ENCODE peak calls at places on chromosome 5, in six cellular contexts. One of them, this sample, is unnamed.

GRCh38 chr5:1925111-1926070 is 42.7 kb upstream of the IRX4 start:
- DNase-seq in lower lobe of right lung: no peak
- DNase-seq in CD8-positive, alpha-beta memory T cell: no peak
- DNase-seq in aorta: no peak
- DNase-seq in body of pancreas: no peak
- DNase-seq in colonic mucosa: no peak
- DNase-seq in this sample: no peak

GRCh38 chr5:151469992-151470391 is 22.6 kb downstream of the SLC36A1 start:
- DNase-seq in colonic mucosa: no peak
- DNase-seq in aorta: no peak
- DNase-seq in body of pancreas: no peak
- DNase-seq in lower lobe of right lung: no peak
- DNase-seq in CD8-positive, alpha-beta memory T cell: no peak
- DNase-seq in this sample: no peak

GRCh38 chr5:55421074-55421529 is 113.3 kb downstream of the MTREX start:
- DNase-seq in colonic mucosa: no peak
- DNase-seq in lower lobe of right lung: no peak
- DNase-seq in CD8-positive, alpha-beta memory T cell: no peak
- DNase-seq in aorta: no peak
- DNase-seq in body of pancreas: no peak
- DNase-seq in this sample: no peak

GRCh38 chr5:98309785-98310566 is 463.5 kb upstream of the RGMB start:
- DNase-seq in CD8-positive, alpha-beta memory T cell: no peak
- DNase-seq in lower lobe of right lung: no peak
- DNase-seq in body of pancreas: peak; percentile 6
- DNase-seq in colonic mucosa: no peak
- DNase-seq in aorta: no peak
- DNase-seq in this sample: no peak

GRCh38 chr5:10453564-10453963 is 11.9 kb downstream of the ROPN1L start:
- DNase-seq in colonic mucosa: no peak
- DNase-seq in aorta: no peak
- DNase-seq in CD8-positive, alpha-beta memory T cell: no peak
- DNase-seq in lower lobe of right lung: no peak
- DNase-seq in body of pancreas: no peak
- DNase-seq in this sample: no peak

GRCh38 chr5:53362521-53362941 is 117.9 kb upstream of the FST start:
- DNase-seq in CD8-positive, alpha-beta memory T cell: no peak
- DNase-seq in colonic mucosa: no peak
- DNase-seq in lower lobe of right lung: no peak
- DNase-seq in body of pancreas: peak; percentile 2
- DNase-seq in aorta: no peak
- DNase-seq in this sample: no peak

GRCh38 chr5:96336351-96336985 is 96.6 kb downstream of the PCSK1 start:
- DNase-seq in body of pancreas: peak; percentile 90
- DNase-seq in colonic mucosa: peak; percentile 88
- DNase-seq in CD8-positive, alpha-beta memory T cell: peak; percentile 56
- DNase-seq in lower lobe of right lung: no peak
- DNase-seq in aorta: no peak
- DNase-seq in this sample: no peak

GRCh38 chr5:73307645-73308346 is 134.8 kb downstream of the TMEM174 start:
- DNase-seq in aorta: no peak
- DNase-seq in CD8-positive, alpha-beta memory T cell: no peak
- DNase-seq in colonic mucosa: no peak
- DNase-seq in lower lobe of right lung: no peak
- DNase-seq in body of pancreas: no peak
- DNase-seq in this sample: no peak

GRCh38 chr5:150918613-150919012 is 13.8 kb upstream of the ZNF300 start:
- DNase-seq in body of pancreas: no peak
- DNase-seq in CD8-positive, alpha-beta memory T cell: no peak
- DNase-seq in lower lobe of right lung: no peak
- DNase-seq in aorta: no peak
- DNase-seq in colonic mucosa: no peak
- DNase-seq in this sample: no peak

GRCh38 chr5:7576023-7576715 is 180.2 kb downstream of the ADCY2 start:
- DNase-seq in lower lobe of right lung: no peak
- DNase-seq in CD8-positive, alpha-beta memory T cell: no peak
- DNase-seq in body of pancreas: no peak
- DNase-seq in aorta: no peak
- DNase-seq in colonic mucosa: no peak
- DNase-seq in this sample: no peak

GRCh38 chr5:142938201-142938600 is 168.0 kb downstream of the ARHGAP26 start:
- DNase-seq in body of pancreas: no peak
- DNase-seq in colonic mucosa: no peak
- DNase-seq in lower lobe of right lung: no peak
- DNase-seq in CD8-positive, alpha-beta memory T cell: no peak
- DNase-seq in aorta: no peak
- DNase-seq in this sample: no peak

GRCh38 chr5:159240301-159240870 is 22.7 kb upstream of the UBLCP1 start:
- DNase-seq in colonic mucosa: no peak
- DNase-seq in aorta: no peak
- DNase-seq in body of pancreas: no peak
- DNase-seq in lower lobe of right lung: no peak
- DNase-seq in CD8-positive, alpha-beta memory T cell: no peak
- DNase-seq in this sample: no peak

GRCh38 chr5:96439477-96440184 is 6.6 kb upstream of the PCSK1 start:
- DNase-seq in body of pancreas: no peak
- DNase-seq in lower lobe of right lung: no peak
- DNase-seq in CD8-positive, alpha-beta memory T cell: no peak
- DNase-seq in aorta: no peak
- DNase-seq in colonic mucosa: no peak
- DNase-seq in this sample: no peak

GRCh38 chr5:140926211-140926902 is at the start of gene PCDHAC1:
- DNase-seq in body of pancreas: peak; percentile 88
- DNase-seq in lower lobe of right lung: peak; percentile 90
- DNase-seq in colonic mucosa: peak; percentile 42
- DNase-seq in CD8-positive, alpha-beta memory T cell: no peak
- DNase-seq in aorta: peak; percentile 92
- DNase-seq in this sample: peak; percentile 95

GRCh38 chr5:176653401-176653800 is 6.1 kb downstream of the TSPAN17 start:
- DNase-seq in lower lobe of right lung: no peak
- DNase-seq in CD8-positive, alpha-beta memory T cell: peak; percentile 62
- DNase-seq in colonic mucosa: no peak
- DNase-seq in body of pancreas: no peak
- DNase-seq in aorta: no peak
- DNase-seq in this sample: no peak

GRCh38 chr5:57695179-57695578 is 212.6 kb upstream of the ACTBL2 start:
- DNase-seq in body of pancreas: no peak
- DNase-seq in colonic mucosa: no peak
- DNase-seq in CD8-positive, alpha-beta memory T cell: no peak
- DNase-seq in lower lobe of right lung: no peak
- DNase-seq in aorta: no peak
- DNase-seq in this sample: no peak

GRCh38 chr5:155616779-155617392 is 603.3 kb downstream of the KIF4B start:
- DNase-seq in CD8-positive, alpha-beta memory T cell: peak; percentile 62
- DNase-seq in aorta: no peak
- DNase-seq in lower lobe of right lung: no peak
- DNase-seq in colonic mucosa: peak; percentile 66
- DNase-seq in body of pancreas: peak; percentile 13
- DNase-seq in this sample: no peak

GRCh38 chr5:110757118-110757729 is 18.4 kb downstream of the SLC25A46 start:
- DNase-seq in lower lobe of right lung: no peak
- DNase-seq in CD8-positive, alpha-beta memory T cell: no peak
- DNase-seq in colonic mucosa: peak; percentile 20
- DNase-seq in body of pancreas: peak; percentile 26
- DNase-seq in aorta: no peak
- DNase-seq in this sample: no peak

GRCh38 chr5:78809444-78809843 is 160.9 kb upstream of the LHFPL2 start:
- DNase-seq in body of pancreas: no peak
- DNase-seq in colonic mucosa: no peak
- DNase-seq in lower lobe of right lung: no peak
- DNase-seq in CD8-positive, alpha-beta memory T cell: no peak
- DNase-seq in aorta: peak; percentile 77
- DNase-seq in this sample: no peak

GRCh38 chr5:42887094-42887493 is 75.4 kb upstream of the SELENOP start:
- DNase-seq in lower lobe of right lung: no peak
- DNase-seq in aorta: no peak
- DNase-seq in body of pancreas: no peak
- DNase-seq in CD8-positive, alpha-beta memory T cell: no peak
- DNase-seq in colonic mucosa: peak; percentile 88
- DNase-seq in this sample: no peak

DNA sequence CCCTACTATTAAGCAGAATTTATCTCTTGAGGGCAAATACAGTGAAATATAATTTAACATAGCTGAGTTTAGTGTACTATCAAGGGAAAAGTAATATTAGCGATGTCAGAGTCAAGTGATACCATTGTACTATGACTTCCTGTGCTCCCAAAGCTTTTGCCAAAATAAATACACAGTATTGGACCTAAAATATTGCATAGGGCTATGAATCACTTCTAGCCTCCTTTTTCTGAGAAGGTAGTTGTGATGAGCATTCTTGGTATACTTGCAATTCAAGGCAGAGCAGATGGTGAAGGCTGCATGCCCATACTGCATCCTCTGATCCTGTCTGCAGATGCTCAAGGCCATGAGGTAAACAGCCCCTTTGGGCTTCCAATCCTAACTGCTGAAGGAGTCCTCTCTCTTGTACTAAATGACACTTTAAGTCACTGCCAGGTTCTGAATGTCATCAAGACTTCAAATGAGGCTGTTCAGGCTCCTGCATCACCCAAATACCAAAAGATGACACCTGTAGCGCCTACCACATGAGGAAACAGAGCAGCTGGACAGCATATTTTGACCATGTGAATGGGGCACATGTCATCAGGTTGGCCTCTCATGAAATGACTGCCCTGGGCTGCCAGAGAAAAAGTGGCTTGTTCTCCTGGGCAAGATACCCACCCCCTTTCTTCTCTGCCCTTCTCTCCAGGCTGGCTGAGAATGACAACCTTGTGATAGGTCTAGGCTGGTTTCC is 29.7 kb upstream of the PPP2CA start:
- DNase-seq in aorta: no peak
- DNase-seq in CD8-positive, alpha-beta memory T cell: no peak
- DNase-seq in colonic mucosa: no peak
- DNase-seq in lower lobe of right lung: no peak
- DNase-seq in body of pancreas: no peak
- DNase-seq in this sample: no peak
- H3K27ac ChIP-seq in aorta: no peak overlapping the region
- H3K27ac ChIP-seq in CD8-positive, alpha-beta memory T cell: no peak overlapping the region
- H3K27ac ChIP-seq in colonic mucosa: no peak overlapping the region
- H3K27ac ChIP-seq in lower lobe of right lung: no peak overlapping the region
- H3K27ac ChIP-seq in body of pancreas: no peak overlapping the region
- H3K27ac ChIP-seq in this sample: no peak overlapping the region

GRCh38 chr5:139746691-139747582 is 48.7 kb upstream of the PSD2 start:
- DNase-seq in CD8-positive, alpha-beta memory T cell: peak; percentile 89
- DNase-seq in aorta: peak; percentile 87
- DNase-seq in colonic mucosa: no peak
- DNase-seq in body of pancreas: peak; percentile 28
- DNase-seq in lower lobe of right lung: no peak
- DNase-seq in this sample: peak; percentile 87

GRCh38 chr5:139744471-139745120 is 51.0 kb upstream of the PSD2 start:
- DNase-seq in colonic mucosa: no peak
- DNase-seq in body of pancreas: no peak
- DNase-seq in lower lobe of right lung: no peak
- DNase-seq in CD8-positive, alpha-beta memory T cell: no peak
- DNase-seq in aorta: no peak
- DNase-seq in this sample: no peak

GRCh38 chr5:139745121-139745799 is 50.3 kb upstream of the PSD2 start:
- DNase-seq in body of pancreas: peak; percentile 34
- DNase-seq in aorta: peak; percentile 97
- DNase-seq in CD8-positive, alpha-beta memory T cell: no peak
- DNase-seq in lower lobe of right lung: no peak
- DNase-seq in colonic mucosa: peak; percentile 45
- DNase-seq in this sample: peak; percentile 95

GRCh38 chr5:139747583-139748504 is 47.8 kb upstream of the PSD2 start:
- DNase-seq in CD8-positive, alpha-beta memory T cell: peak; percentile 70
- DNase-seq in aorta: peak; percentile 92
- DNase-seq in lower lobe of right lung: peak; percentile 53
- DNase-seq in body of pancreas: peak; percentile 61
- DNase-seq in colonic mucosa: peak; percentile 40
- DNase-seq in this sample: peak; percentile 88

DNA sequence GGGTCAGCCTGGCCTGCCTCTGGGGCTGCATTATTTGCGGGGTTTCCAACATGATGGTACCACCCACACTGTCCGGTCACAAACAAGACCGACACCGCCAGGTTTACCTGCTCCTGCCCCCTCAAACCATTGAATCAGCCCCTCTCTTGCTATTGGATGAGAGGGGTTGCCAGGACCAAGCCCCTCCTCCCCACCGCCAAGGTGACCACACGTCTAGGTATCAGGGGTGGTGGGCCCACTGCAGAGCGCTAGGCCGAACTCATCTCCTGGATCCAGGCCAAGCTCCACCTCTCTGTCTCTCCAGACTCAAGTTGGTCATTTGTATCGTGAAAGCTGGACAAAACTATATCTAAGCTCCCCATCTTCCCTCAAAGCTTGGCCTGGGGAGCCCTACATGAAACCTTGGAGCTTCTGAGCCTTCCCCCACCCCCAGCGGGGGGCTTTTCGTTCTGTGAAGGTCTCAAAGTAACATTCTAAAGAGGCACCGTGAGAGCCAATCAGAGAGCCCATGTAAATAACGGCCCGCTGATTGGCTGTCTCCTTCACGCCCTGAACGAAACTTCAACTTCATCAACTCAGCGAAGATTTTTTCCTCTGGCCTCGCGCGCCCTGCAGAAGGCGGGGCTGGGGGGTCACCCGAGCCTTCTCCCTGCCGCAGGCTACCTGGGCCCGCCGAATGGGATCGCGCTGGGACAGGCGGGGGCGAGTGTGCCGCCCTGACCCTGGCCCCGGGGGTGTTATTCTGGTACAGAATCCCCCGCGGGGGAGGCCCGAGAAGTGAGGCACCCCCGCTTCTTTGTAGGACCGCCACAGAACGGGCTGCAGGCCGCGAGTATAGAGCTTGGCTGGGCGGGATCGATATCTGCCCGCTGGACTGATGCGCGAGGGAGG is 49.6 kb upstream of the PSD2 start:
- DNase-seq in lower lobe of right lung: peak; percentile 56
- DNase-seq in CD8-positive, alpha-beta memory T cell: peak; percentile 74
- DNase-seq in body of pancreas: peak; percentile 69
- DNase-seq in colonic mucosa: peak; percentile 62
- DNase-seq in aorta: peak; percentile 87
- DNase-seq in this sample: peak; percentile 87
- H3K4me3 ChIP-seq in lower lobe of right lung: peak overlapping the region; percentile 53
- H3K4me3 ChIP-seq in CD8-positive, alpha-beta memory T cell: peak overlapping the region; percentile 70
- H3K4me3 ChIP-seq in body of pancreas: no peak overlapping the region
- H3K4me3 ChIP-seq in colonic mucosa: peak overlapping the region; percentile 24
- H3K4me3 ChIP-seq in aorta: peak overlapping the region; percentile 18
- H3K4me3 ChIP-seq in this sample: peak overlapping the region; percentile 49

GRCh38 chr5:56478062-56478461 is 244.9 kb upstream of the ANKRD55 start:
- DNase-seq in lower lobe of right lung: no peak
- DNase-seq in aorta: no peak
- DNase-seq in CD8-positive, alpha-beta memory T cell: no peak
- DNase-seq in colonic mucosa: no peak
- DNase-seq in body of pancreas: no peak
- DNase-seq in this sample: no peak
- H3K27ac ChIP-seq in lower lobe of right lung: no peak overlapping the region
- H3K27ac ChIP-seq in aorta: no peak overlapping the region
- H3K27ac ChIP-seq in CD8-positive, alpha-beta memory T cell: no peak overlapping the region
- H3K27ac ChIP-seq in colonic mucosa: no peak overlapping the region
- H3K27ac ChIP-seq in body of pancreas: no peak overlapping the region
- H3K27ac ChIP-seq in this sample: no peak overlapping the region

DNA sequence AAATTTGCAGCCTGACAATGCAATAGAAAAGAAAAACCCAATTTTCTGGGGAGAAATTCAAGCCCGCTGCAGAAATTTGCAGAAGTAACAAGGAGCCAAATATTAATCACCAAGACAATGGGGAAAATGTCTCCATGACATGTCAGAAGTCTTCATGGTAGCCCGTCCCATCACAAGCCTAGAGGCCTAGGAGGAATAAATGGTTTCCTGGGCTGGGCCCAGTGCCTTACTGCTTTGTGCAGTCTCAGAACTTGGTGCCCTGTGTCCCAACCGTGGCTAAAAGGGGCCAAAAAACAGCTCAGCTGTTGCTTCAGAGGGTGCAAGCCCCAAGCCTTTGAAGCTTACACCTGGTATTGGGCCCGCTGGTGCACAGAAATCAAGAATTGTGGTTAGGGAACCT is 23.6 kb upstream of the EGFLAM start:
- DNase-seq in aorta: no peak
- DNase-seq in CD8-positive, alpha-beta memory T cell: no peak
- DNase-seq in colonic mucosa: no peak
- DNase-seq in lower lobe of right lung: no peak
- DNase-seq in body of pancreas: no peak
- DNase-seq in this sample: no peak
- H3K4me3 ChIP-seq in aorta: no peak overlapping the region
- H3K4me3 ChIP-seq in CD8-positive, alpha-beta memory T cell: no peak overlapping the region
- H3K4me3 ChIP-seq in colonic mucosa: no peak overlapping the region
- H3K4me3 ChIP-seq in lower lobe of right lung: no peak overlapping the region
- H3K4me3 ChIP-seq in body of pancreas: no peak overlapping the region
- H3K4me3 ChIP-seq in this sample: no peak overlapping the region